ENCODE peak calls at places on chromosomes 16 and 17, in ten cellular contexts. Q is upper lobe of right lung; Y is CD4-positive, alpha-beta T cell; M is body of pancreas; W is mammary epithelial cell; R is astrocyte of the cerebellum; E is B cell; J is PC-3; H is adrenal gland; V is heart right ventricle. C is an unnamed sample.
A peak's percentile ranks its signal among the peaks of the same experiment; 100 is the strongest.

GRCh38 chr16:53732296-53732929 is 28.5 kb downstream of the FTO start:
- DNase-seq in Q (no peak), Y (no peak), M (no peak), W (no peak), R (no peak), E (no peak), J (peak; percentile 65), H (no peak), V (no peak), C (no peak)

GRCh38 chr17:11738151-11738550 is 139.9 kb downstream of the DNAH9 start:
- DNase-seq in Q (no peak), Y (no peak), M (no peak), W (no peak), R (no peak), E (no peak), J (no peak), H (no peak), V (no peak), C (no peak)

GRCh38 chr17:2050246-2050866 is 4.5 kb upstream of the HIC1 start:
- DNase-seq in Q (peak; percentile 87), Y (peak; percentile 56), M (peak; percentile 69), W (peak; percentile 58), R (no peak), E (peak; percentile 83), J (peak; percentile 45), H (peak; percentile 86), V (peak; percentile 72), C (peak; percentile 83)

GRCh38 chr16:89867918-89868317 is 5.5 kb upstream of the TCF25 start:
- DNase-seq in Q (no peak), Y (no peak), M (no peak), W (no peak), R (no peak), E (no peak), J (no peak), H (no peak), V (no peak), C (no peak)

GRCh38 chr16:54766355-54766754 is 164.3 kb upstream of the IRX5 start:
- DNase-seq in Q (no peak), Y (no peak), M (no peak), W (no peak), R (no peak), E (no peak), J (no peak), H (no peak), V (no peak), C (no peak)

GRCh38 chr17:79930077-79930785 is 91.0 kb upstream of the CBX4 start:
- DNase-seq in Q (no peak), Y (no peak), M (no peak), W (no peak), R (no peak), E (no peak), J (no peak), H (no peak), V (no peak), C (no peak)

GRCh38 chr16:57538235-57538711 is 1.9 kb upstream of the CCDC102A start:
- DNase-seq in Q (no peak), Y (no peak), M (peak; percentile 9), W (no peak), R (no peak), E (no peak), J (no peak), H (no peak), V (no peak), C (peak; percentile 39)

GRCh38 chr17:50367401-50367800 is 5.6 kb downstream of the MRPL27 start:
- DNase-seq in Q (no peak), Y (no peak), M (no peak), W (no peak), R (no peak), E (no peak), J (no peak), H (no peak), V (no peak), C (no peak)

DNA sequence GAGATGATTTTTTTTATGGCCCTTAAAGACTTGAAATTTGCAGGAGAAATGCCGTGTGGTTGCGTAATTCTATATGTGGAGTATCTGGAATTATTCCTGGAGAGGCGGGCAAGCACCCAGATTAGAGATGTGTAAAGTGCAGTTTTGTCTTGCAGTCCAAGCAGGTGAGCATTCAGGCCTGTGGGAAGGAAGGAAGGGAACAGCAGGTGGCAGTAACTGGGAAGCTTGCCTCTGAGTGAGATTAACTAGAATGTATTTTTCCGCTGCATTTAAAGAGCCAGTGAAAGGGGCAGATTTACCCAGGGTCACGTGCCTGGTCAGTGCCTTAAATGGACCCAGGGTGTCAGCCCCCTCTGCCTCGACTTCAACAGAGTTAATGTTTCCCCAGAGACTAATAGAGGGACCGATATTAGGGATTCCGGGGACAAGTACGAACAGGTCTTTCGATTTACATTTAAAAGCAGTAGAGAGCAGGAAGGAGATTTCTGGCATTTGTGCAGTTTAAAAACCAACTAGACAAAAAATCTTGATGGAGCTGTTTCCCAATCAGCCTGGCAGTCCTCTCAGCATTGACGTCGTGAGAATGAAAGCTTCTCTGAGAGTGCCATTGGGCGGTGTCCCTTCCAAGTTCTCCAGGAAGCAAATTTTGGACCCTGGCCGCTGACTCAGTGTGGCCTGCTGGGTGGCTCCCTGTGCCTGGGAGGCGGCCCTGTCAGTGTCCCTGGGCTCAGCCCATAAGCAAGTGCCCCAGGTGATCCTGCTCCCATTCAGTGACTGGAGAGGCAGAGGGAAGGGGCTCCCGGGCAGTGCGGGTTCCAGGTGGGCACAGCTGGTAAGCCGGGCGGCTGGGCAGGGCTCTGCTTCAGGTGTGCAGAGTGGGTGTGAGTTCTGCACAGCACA is 38.2 kb downstream of the KSR1 start:
- DNase-seq in Q (peak; percentile 82), Y (no peak), M (peak; percentile 92), W (peak; percentile 51), R (peak; percentile 26), E (no peak), J (peak; percentile 62), H (peak; percentile 68), V (peak; percentile 63), C (no peak)
- TF ChIP-seq CTCF in Q (peak; percentile 40), Y (no peak), M (peak; percentile 72), W (peak; percentile 77), R (peak; percentile 58), E (no peak), J (peak; percentile 67), H (peak; percentile 53), V (peak; percentile 31), C (no peak)

DNA sequence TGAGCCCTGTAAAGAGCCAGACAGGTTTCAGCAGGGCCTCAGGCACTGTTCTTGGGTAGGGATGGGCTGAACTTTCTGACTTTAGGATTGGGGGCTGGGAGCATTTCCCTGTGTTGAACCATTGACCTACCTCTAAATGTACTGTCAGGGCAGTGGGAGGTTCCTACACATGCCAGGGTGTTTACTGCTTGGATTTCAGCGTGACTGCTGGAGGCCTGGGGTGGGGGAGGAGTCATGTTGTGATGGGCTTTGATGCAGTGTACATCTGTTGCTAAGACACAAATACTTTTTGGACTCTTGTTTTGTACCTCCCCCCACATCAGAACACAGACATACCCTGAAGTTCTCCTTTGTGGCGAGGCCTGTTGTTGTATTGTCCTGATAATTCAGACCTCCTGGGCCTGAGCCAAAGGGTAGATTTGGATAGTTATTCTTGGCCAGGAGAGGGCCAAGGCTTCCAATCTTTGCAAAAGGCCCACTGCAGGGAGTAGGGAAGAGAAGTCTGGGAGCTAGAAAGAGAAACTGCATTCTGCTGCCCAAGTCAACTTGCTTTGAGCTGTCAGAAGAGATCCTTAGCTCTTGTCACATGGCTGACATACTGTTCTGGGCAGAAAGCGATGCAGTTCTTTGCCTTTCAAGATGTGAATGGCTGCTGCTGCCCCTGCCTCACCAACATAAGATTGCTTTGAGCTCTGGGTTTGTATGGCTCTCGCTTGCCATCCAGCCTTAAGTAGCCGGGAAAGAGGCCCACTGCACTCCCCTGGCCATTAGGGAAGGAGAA is 3.7 kb downstream of the NFE2L1 start:
- DNase-seq in Q (no peak), Y (no peak), M (peak; percentile 37), W (peak; percentile 73), R (peak; percentile 98), E (no peak), J (no peak), H (peak; percentile 54), V (peak; percentile 55), C (no peak)
- TF ChIP-seq CTCF in Q (no peak), Y (no peak), M (peak; percentile 12), W (no peak), R (peak; percentile 40), E (no peak), J (no peak), H (peak; percentile 36), V (no peak), C (no peak)

GRCh38 chr17:44961921-44962350 is 6.2 kb downstream of the C1QL1 start:
- DNase-seq in Q (no peak), Y (no peak), M (no peak), W (no peak), R (no peak), E (no peak), J (peak; percentile 29), H (no peak), V (no peak), C (no peak)

GRCh38 chr17:44960654-44961053 is 7.4 kb downstream of the C1QL1 start:
- DNase-seq in Q (peak; percentile 77), Y (no peak), M (no peak), W (no peak), R (no peak), E (no peak), J (peak; percentile 36), H (no peak), V (no peak), C (no peak)

GRCh38 chr17:44956998-44957981 is 9.7 kb upstream of the KIF18B start:
- DNase-seq in Q (no peak), Y (no peak), M (no peak), W (no peak), R (no peak), E (no peak), J (no peak), H (no peak), V (no peak), C (no peak)

GRCh38 chr17:44956076-44956475 is 8.5 kb upstream of the KIF18B start:
- DNase-seq in Q (no peak), Y (no peak), M (no peak), W (no peak), R (no peak), E (no peak), J (no peak), H (no peak), V (no peak), C (no peak)

DNA sequence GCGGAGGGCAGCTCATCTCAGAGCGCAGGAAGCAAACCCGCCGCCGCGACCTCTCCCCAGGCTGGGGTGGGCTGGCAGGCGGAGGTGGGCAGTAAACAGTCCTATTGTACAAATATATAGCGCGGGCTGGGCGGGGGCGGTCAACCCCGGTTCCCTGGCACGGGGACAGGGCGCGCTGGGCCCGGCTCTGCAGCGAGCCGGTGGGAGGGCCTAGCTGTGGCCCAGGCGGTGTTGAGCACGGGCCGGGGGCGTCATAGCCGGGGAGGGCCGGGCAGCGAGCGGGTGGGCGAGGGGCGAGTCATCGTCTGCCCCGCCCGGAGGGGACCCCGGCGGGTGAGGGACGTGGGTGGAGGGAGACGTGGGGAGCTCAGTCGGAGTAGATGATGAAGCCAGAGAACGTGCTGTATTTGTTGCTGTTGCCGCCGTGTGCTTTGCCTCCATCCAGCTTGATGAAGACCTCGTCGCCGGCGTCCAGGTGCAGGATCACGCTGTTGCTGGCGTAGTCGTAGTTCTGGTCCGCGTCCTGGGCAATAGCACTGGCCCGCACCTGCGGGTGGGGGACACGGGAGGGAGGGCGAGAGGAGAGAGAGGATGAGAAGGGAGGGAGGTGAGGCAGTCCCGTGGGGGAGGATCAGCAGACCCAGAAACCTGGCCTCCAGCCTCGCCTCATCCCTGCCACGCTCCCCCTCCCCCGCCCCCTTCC is 8.1 kb downstream of the C1QL1 start:
- DNase-seq in Q (no peak), Y (no peak), M (no peak), W (no peak), R (no peak), E (no peak), J (no peak), H (no peak), V (no peak), C (no peak)
- TF ChIP-seq CTCF in Q (no peak), Y (no peak), M (no peak), W (no peak), R (no peak), E (no peak), J (no peak), H (no peak), V (no peak), C (no peak)

DNA sequence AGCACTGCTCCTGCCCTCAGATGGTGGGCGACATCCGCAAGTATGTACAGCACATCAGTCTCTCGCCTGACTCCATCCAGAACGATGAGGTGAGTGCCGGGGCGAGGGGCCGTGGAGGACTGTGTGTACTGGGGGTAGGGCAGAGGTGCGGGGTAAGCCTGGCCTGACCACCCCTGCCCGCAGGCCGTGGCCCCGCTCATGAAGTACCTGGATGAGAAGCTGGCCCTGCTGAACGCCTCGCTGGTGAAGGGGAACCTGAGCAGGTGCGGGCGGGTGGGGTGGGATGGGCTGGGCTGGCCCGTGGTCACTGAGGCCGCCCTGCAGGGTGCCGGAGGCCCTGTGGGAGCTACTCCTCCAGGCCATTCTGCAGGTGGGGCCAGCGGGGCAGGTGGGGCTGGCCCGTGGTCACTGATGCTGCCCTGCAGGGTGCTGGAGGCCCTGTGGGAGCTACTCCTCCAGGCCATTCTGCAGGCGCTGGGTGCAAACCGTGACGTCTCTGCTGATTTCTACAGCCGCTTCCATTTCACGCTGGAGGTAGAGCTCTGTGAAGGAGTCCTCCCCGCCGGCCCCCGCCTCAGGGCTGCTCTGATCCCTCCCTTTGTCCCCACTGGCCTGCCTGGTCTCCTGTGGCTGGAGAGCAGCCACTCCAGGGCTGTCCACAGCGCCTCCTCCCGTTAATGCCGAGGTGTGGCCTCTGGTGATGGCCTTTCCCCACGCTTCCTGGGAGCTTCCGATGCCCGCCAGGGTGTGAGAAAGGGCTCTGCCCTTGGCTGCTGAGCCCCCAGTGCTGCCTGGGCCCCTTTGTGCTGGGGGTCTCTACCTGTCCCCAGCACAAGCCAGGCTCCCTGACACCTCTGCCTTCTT is 5.0 kb downstream of the TSR3 start:
- DNase-seq in Q (no peak), Y (no peak), M (no peak), W (no peak), R (no peak), E (no peak), J (no peak), H (no peak), V (no peak), C (no peak)
- TF ChIP-seq CTCF in Q (no peak), Y (no peak), M (no peak), W (peak; percentile 47), R (no peak), E (no peak), J (peak; percentile 20), H (no peak), V (no peak), C (no peak)